ENCODE peak calls at places on chromosomes 16 and 17, in seven cellular contexts. One of them, this sample, is unnamed.

GRCh38 chr17:73625975-73626706 is 18.1 kb downstream of the SDK2 start:
- DNase-seq in heart left ventricle: peak; percentile 44
- DNase-seq in BJ: no peak
- DNase-seq in heart right ventricle: peak; percentile 32
- DNase-seq in lower leg skin: no peak
- DNase-seq in stomach: no peak
- DNase-seq in tibial artery: no peak
- DNase-seq in this sample: no peak

GRCh38 chr16:66695935-66696668 is 441 bp downstream of the CMTM4 start:
- DNase-seq in heart left ventricle: no peak
- DNase-seq in BJ: no peak
- DNase-seq in heart right ventricle: peak; percentile 30
- DNase-seq in lower leg skin: peak; percentile 91
- DNase-seq in stomach: peak; percentile 73
- DNase-seq in tibial artery: peak; percentile 69
- DNase-seq in this sample: no peak

GRCh38 chr17:59266748-59267147 is 46.4 kb downstream of the GDPD1 start:
- DNase-seq in heart left ventricle: no peak
- DNase-seq in BJ: no peak
- DNase-seq in heart right ventricle: no peak
- DNase-seq in lower leg skin: no peak
- DNase-seq in stomach: no peak
- DNase-seq in tibial artery: no peak
- DNase-seq in this sample: no peak

GRCh38 chr17:82560802-82561428 is 41.4 kb downstream of the FOXK2 start:
- DNase-seq in heart left ventricle: no peak
- DNase-seq in BJ: no peak
- DNase-seq in heart right ventricle: no peak
- DNase-seq in lower leg skin: no peak
- DNase-seq in stomach: no peak
- DNase-seq in tibial artery: no peak
- DNase-seq in this sample: no peak

GRCh38 chr16:1107731-1108130 is 11.7 kb upstream of the C1QTNF8 start:
- DNase-seq in heart left ventricle: no peak
- DNase-seq in BJ: no peak
- DNase-seq in heart right ventricle: no peak
- DNase-seq in lower leg skin: no peak
- DNase-seq in stomach: no peak
- DNase-seq in tibial artery: no peak
- DNase-seq in this sample: no peak

GRCh38 chr16:5571446-5571845 is 473.9 kb upstream of the EEF2KMT start:
- DNase-seq in heart left ventricle: no peak
- DNase-seq in BJ: no peak
- DNase-seq in heart right ventricle: no peak
- DNase-seq in lower leg skin: no peak
- DNase-seq in stomach: no peak
- DNase-seq in tibial artery: no peak
- DNase-seq in this sample: no peak

GRCh38 chr16:70253291-70254094 is 1.8 kb upstream of the EXOSC6 start:
- DNase-seq in heart left ventricle: no peak
- DNase-seq in BJ: no peak
- DNase-seq in heart right ventricle: no peak
- DNase-seq in lower leg skin: peak; percentile 76
- DNase-seq in stomach: no peak
- DNase-seq in tibial artery: no peak
- DNase-seq in this sample: no peak

GRCh38 chr17:82602986-82603385 is 45.3 kb downstream of the WDR45B start:
- DNase-seq in heart left ventricle: no peak
- DNase-seq in BJ: no peak
- DNase-seq in heart right ventricle: no peak
- DNase-seq in lower leg skin: no peak
- DNase-seq in stomach: no peak
- DNase-seq in tibial artery: no peak
- DNase-seq in this sample: peak; percentile 56

GRCh38 chr16:11262915-11263314 is 6.2 kb downstream of the TNP2 start:
- DNase-seq in heart left ventricle: no peak
- DNase-seq in BJ: no peak
- DNase-seq in heart right ventricle: no peak
- DNase-seq in lower leg skin: peak; percentile 74
- DNase-seq in stomach: peak; percentile 47
- DNase-seq in tibial artery: no peak
- DNase-seq in this sample: no peak

GRCh38 chr16:637081-638018 is 1.2 kb upstream of the METTL26 start:
- DNase-seq in heart left ventricle: peak; percentile 94
- DNase-seq in BJ: no peak
- DNase-seq in heart right ventricle: peak; percentile 96
- DNase-seq in lower leg skin: peak; percentile 97
- DNase-seq in stomach: peak; percentile 92
- DNase-seq in tibial artery: peak; percentile 94
- DNase-seq in this sample: no peak

GRCh38 chr17:7856081-7856791 is 1.1 kb downstream of the NAA38 start:
- DNase-seq in heart left ventricle: peak; percentile 88
- DNase-seq in BJ: no peak
- DNase-seq in heart right ventricle: peak; percentile 77
- DNase-seq in lower leg skin: peak; percentile 90
- DNase-seq in stomach: no peak
- DNase-seq in tibial artery: peak; percentile 81
- DNase-seq in this sample: no peak

GRCh38 chr16:66810391-66810790 is 9.0 kb upstream of the TERB1 start:
- DNase-seq in heart left ventricle: no peak
- DNase-seq in BJ: no peak
- DNase-seq in heart right ventricle: no peak
- DNase-seq in lower leg skin: no peak
- DNase-seq in stomach: no peak
- DNase-seq in tibial artery: no peak
- DNase-seq in this sample: no peak

GRCh38 chr16:86085795-86086194 is 186.8 kb downstream of the IRF8 start:
- DNase-seq in heart left ventricle: no peak
- DNase-seq in BJ: no peak
- DNase-seq in heart right ventricle: no peak
- DNase-seq in lower leg skin: peak; percentile 14
- DNase-seq in stomach: no peak
- DNase-seq in tibial artery: peak; percentile 51
- DNase-seq in this sample: no peak

DNA sequence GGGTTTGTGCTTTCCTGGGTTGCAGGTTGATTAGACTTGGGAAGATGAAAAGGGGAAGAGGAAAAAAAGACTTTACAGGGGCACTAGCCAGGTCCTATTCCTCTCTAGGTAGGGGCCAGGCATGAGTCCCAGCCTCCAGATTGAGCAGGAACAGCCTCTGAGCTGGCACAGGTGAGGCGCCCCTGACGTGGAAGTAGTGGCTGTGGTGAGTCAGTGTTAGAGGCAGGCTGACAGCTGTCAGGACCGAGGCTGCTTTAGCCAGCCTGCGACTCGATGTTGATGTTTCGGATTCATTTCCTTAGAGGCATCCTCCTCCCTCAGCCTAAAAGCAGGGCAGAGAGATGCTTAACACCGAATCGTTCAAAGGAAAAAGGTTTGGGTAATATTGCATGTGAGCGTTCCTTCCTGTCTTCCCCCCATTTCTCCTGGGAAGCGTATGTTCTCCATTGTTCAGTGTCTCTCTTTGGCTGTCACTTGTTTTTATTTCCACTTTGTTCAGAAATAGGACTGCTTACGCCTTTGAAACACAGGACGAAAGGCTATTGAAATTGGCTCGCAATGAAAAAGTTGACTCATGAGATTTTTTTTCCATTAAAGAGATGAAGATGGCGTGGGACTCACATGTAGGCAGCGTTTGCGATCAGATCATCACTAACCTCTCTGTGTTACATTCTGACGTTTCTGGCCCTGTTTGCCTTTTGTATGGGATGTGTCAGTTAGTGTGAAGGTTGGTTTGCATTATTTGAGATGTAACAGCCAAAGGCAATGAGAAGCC is 1.2 kb downstream of the KIAA0513 start:
- DNase-seq in heart left ventricle: no peak
- DNase-seq in BJ: no peak
- DNase-seq in heart right ventricle: no peak
- DNase-seq in lower leg skin: peak; percentile 90
- DNase-seq in stomach: peak; percentile 84
- DNase-seq in tibial artery: peak; percentile 86
- DNase-seq in this sample: no peak
- H3K4me3 ChIP-seq in heart left ventricle: peak overlapping the region; percentile 95
- H3K4me3 ChIP-seq in BJ: peak overlapping the region; percentile 75
- H3K4me3 ChIP-seq in heart right ventricle: peak overlapping the region; percentile 83
- H3K4me3 ChIP-seq in lower leg skin: no peak overlapping the region
- H3K4me3 ChIP-seq in stomach: peak overlapping the region; percentile 98
- H3K4me3 ChIP-seq in tibial artery: peak overlapping the region; percentile 79
- H3K4me3 ChIP-seq in this sample: no peak overlapping the region

DNA sequence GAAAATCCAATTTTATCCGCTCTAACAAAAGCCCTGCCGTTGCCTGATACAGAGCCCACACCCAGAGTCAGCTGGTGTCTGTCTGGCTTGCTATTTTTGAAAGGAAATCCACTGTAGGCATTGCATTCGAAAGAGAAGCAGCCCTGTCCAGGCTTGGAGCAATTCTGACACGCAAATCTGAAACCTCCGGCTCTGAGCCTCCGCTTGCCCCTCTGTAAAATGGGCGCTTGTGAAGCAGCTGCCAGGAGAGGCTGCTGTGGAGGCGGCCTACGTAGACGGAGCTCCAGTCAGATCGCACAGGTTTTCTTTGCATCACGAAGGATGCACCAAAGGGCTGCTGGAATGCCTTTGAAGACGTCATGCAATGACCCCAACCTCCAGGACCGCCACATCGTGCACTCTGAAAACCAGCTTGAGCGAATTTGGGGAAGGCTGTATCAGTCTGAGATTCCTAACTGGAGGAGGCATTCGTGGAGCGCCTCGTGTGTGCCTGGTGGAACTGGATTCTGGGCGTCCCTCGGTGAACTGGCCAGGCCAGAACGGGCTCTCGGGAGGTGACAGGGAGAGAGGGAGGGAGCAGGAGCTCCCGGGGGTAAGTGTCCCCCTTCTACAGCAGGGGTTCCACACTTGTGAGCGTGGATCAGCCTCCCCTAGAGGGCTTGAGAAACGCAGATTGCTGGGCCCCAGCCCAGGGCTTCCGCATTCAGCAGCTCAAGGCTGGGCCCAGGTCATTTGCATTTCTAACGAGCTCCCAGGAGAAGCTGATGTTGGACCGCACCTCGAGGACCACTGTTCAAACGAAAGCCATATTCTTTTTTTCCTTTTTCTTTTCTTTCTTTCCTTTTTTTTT is 215.5 kb downstream of the MRTFB start:
- DNase-seq in heart left ventricle: no peak
- DNase-seq in BJ: no peak
- DNase-seq in heart right ventricle: no peak
- DNase-seq in lower leg skin: no peak
- DNase-seq in stomach: no peak
- DNase-seq in tibial artery: no peak
- DNase-seq in this sample: peak; percentile 47
- TF ChIP-seq CTCF in heart left ventricle: no peak
- TF ChIP-seq CTCF in BJ: no peak
- TF ChIP-seq CTCF in heart right ventricle: no peak
- TF ChIP-seq CTCF in lower leg skin: no peak
- TF ChIP-seq CTCF in stomach: no peak
- TF ChIP-seq CTCF in tibial artery: no peak
- TF ChIP-seq CTCF in this sample: no peak

GRCh38 chr17:35432176-35433074 is at the start of gene SLFN12:
- DNase-seq in heart left ventricle: peak; percentile 74
- DNase-seq in BJ: peak; percentile 76
- DNase-seq in heart right ventricle: no peak
- DNase-seq in lower leg skin: peak; percentile 87
- DNase-seq in stomach: peak; percentile 53
- DNase-seq in tibial artery: peak; percentile 70
- DNase-seq in this sample: peak; percentile 66

GRCh38 chr17:35423761-35424160 is 8.5 kb downstream of the SLFN12 start:
- DNase-seq in heart left ventricle: no peak
- DNase-seq in BJ: no peak
- DNase-seq in heart right ventricle: no peak
- DNase-seq in lower leg skin: no peak
- DNase-seq in stomach: no peak
- DNase-seq in tibial artery: no peak
- DNase-seq in this sample: peak; percentile 2

GRCh38 chr17:35428229-35428628 is 4.1 kb downstream of the SLFN12 start:
- DNase-seq in heart left ventricle: no peak
- DNase-seq in BJ: no peak
- DNase-seq in heart right ventricle: no peak
- DNase-seq in lower leg skin: no peak
- DNase-seq in stomach: no peak
- DNase-seq in tibial artery: no peak
- DNase-seq in this sample: no peak

GRCh38 chr17:35433075-35433894 is 985 bp upstream of the SLFN12 start:
- DNase-seq in heart left ventricle: peak; percentile 83
- DNase-seq in BJ: peak; percentile 94
- DNase-seq in heart right ventricle: peak; percentile 56
- DNase-seq in lower leg skin: peak; percentile 91
- DNase-seq in stomach: peak; percentile 69
- DNase-seq in tibial artery: peak; percentile 76
- DNase-seq in this sample: peak; percentile 98

DNA sequence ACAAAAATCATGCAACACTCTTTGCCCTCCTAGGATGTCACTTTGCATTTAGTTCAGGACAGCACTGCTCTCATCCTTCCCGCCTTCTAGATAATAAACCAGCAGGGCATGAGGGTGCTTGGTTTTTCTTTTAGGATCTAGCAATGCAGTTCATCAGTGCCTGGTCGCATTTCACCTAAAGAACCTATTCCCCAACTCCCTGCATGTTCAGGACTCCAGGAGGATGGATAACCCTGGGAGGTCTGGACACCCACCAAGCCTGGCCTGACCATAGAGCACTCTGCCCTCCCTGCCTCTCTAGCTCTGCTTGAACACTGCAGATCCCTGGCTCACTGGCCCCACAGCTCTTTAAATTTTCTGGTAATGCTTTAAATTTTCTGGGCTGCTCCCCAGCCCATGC is 2.6 kb downstream of the SLFN12 start:
- DNase-seq in heart left ventricle: no peak
- DNase-seq in BJ: no peak
- DNase-seq in heart right ventricle: no peak
- DNase-seq in lower leg skin: no peak
- DNase-seq in stomach: no peak
- DNase-seq in tibial artery: no peak
- DNase-seq in this sample: no peak
- H3K4me3 ChIP-seq in heart left ventricle: no peak overlapping the region
- H3K4me3 ChIP-seq in BJ: no peak overlapping the region
- H3K4me3 ChIP-seq in heart right ventricle: no peak overlapping the region
- H3K4me3 ChIP-seq in lower leg skin: no peak overlapping the region
- H3K4me3 ChIP-seq in stomach: no peak overlapping the region
- H3K4me3 ChIP-seq in tibial artery: no peak overlapping the region
- H3K4me3 ChIP-seq in this sample: no peak overlapping the region

DNA sequence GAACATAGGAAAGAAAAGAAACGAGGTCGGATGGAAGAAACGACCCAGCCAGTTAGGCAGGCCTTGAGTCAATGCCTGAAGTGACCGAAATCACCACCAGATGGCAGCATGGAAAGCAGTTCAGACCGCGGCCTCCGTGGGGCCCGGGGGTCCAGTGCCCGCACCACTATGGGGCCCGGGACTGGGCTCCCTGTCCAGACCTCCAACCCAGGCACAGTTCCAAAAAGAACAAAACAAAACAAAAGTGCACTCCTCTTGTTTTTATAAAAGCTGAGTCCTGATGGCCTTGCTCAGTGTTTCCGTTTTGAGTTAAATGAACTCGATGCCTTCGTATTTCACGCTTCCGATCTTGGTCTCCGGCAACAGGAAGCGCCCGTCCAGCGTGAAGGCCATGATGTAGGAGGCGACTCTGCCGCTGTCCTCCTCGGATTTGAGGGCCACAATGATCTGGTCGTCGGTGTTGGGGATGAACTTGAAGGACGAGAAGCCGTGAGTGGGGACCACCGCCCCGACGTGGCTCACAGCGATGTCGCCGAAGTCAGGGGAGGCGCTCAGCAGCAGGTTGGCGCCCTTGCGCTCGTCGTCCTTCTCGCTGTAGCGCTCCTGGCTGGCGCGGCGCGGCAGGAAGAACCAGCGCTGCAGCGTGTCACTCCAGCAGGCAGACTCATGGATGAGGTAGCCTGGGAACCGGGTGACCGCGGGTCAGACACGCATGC is 13.7 kb upstream of the LGALS3BP start:
- DNase-seq in heart left ventricle: no peak
- DNase-seq in BJ: no peak
- DNase-seq in heart right ventricle: peak; percentile 36
- DNase-seq in lower leg skin: peak; percentile 87
- DNase-seq in stomach: peak; percentile 72
- DNase-seq in tibial artery: peak; percentile 71
- DNase-seq in this sample: no peak
- TF ChIP-seq CTCF in heart left ventricle: peak; percentile 72
- TF ChIP-seq CTCF in BJ: peak; percentile 79
- TF ChIP-seq CTCF in heart right ventricle: peak; percentile 88
- TF ChIP-seq CTCF in lower leg skin: no peak
- TF ChIP-seq CTCF in stomach: no peak
- TF ChIP-seq CTCF in tibial artery: peak; percentile 83
- TF ChIP-seq CTCF in this sample: peak; percentile 82

This sample was measured in retinal pigment epithelial cell.